ENCODE peak calls at places on chromosome 16, in five cellular contexts. R, S, T, I and Y are unnamed samples.

GRCh38 chr16:70750893-70751467 is 50.0 kb downstream of the VAC14 start:
- DNase-seq in I (no peak), T (peak), R (no peak), S (no peak), Y (no peak)

GRCh38 chr16:89031715-89032659 is 55.0 kb upstream of the CBFA2T3 start:
- DNase-seq in I (peak), S (peak), R (no peak), T (peak), Y (peak)

GRCh38 chr16:35185366-35186044 is 1726.1 kb downstream of the TP53TG3F start:
- DNase-seq in T (no peak), R (no peak), I (no peak), S (no peak), Y (no peak)

GRCh38 chr16:55622930-55623561 is 32.7 kb upstream of the SLC6A2 start:
- DNase-seq in S (no peak), R (no peak), T (peak), I (no peak), Y (no peak)

GRCh38 chr16:22386976-22387375 is 12.6 kb upstream of the CDR2 start:
- DNase-seq in S (no peak), R (no peak), I (no peak), T (no peak), Y (no peak)

GRCh38 chr16:89598199-89598598 is 15.2 kb upstream of the DPEP1 start:
- DNase-seq in T (no peak), R (no peak), I (no peak), S (no peak), Y (no peak)

GRCh38 chr16:19704321-19705130 is 13.5 kb downstream of the KNOP1 start:
- DNase-seq in R (no peak), S (no peak), I (no peak), T (peak), Y (no peak)

GRCh38 chr16:57530104-57530522 is 6.3 kb downstream of the CCDC102A start:
- DNase-seq in R (peak), S (peak), T (no peak), I (no peak), Y (peak)

GRCh38 chr16:79687249-79687768 is 86.8 kb upstream of the MAF start:
- DNase-seq in R (no peak), S (no peak), I (no peak), T (no peak), Y (no peak)

GRCh38 chr16:3971261-3971660 is 90.7 kb upstream of the CREBBP start:
- DNase-seq in I (no peak), S (no peak), T (no peak), R (no peak), Y (no peak)

GRCh38 chr16:74608944-74609343 is 2.0 kb upstream of the GLG1 start:
- DNase-seq in T (no peak), I (no peak), S (peak), R (no peak), Y (peak)

GRCh38 chr16:21566891-21567414 is 32.4 kb upstream of the METTL9 start:
- DNase-seq in I (no peak), T (no peak), R (no peak), S (no peak), Y (no peak)

GRCh38 chr16:1708083-1708767 is 2.2 kb downstream of the MAPK8IP3 start:
- DNase-seq in S (no peak), T (no peak), I (no peak), R (no peak), Y (no peak)
- H3K4me3 ChIP-seq in S (no peak), T (no peak), I (no peak), R (peak), Y (no peak)

GRCh38 chr16:54286067-54286329 is 589 bp downstream of the IRX3 start:
- DNase-seq in R (no peak), I (no peak), T (no peak), S (no peak), Y (no peak)

GRCh38 chr16:54284319-54284930 is 2.2 kb downstream of the IRX3 start:
- DNase-seq in S (peak), I (no peak), R (no peak), T (no peak), Y (no peak)

GRCh38 chr16:54286330-54287017 is at the start of gene IRX3:
- DNase-seq in I (peak), S (peak), R (no peak), T (peak), Y (no peak)

GRCh38 chr16:54284931-54285413 is 1.6 kb downstream of the IRX3 start:
- DNase-seq in T (no peak), R (no peak), I (no peak), S (peak), Y (no peak)

GRCh38 chr16:54285414-54286066 is 1.0 kb downstream of the IRX3 start:
- DNase-seq in S (peak), T (no peak), I (peak), R (no peak), Y (no peak)
- H3K4me3 ChIP-seq in S (peak), T (no peak), I (peak), R (peak), Y (no peak)

GRCh38 chr16:25264599-25264998 is 7.0 kb upstream of the ZKSCAN2 start:
- DNase-seq in T (no peak), S (peak), I (no peak), R (no peak), Y (no peak)

GRCh38 chr16:25265968-25266367 is 8.3 kb upstream of the ZKSCAN2 start:
- DNase-seq in S (no peak), T (no peak), I (no peak), R (no peak), Y (no peak)

GRCh38 chr16:25271421-25271820 is 13.8 kb upstream of the ZKSCAN2 start:
- DNase-seq in S (no peak), R (no peak), T (no peak), I (no peak), Y (no peak)

GRCh38 chr16:25270577-25270976 is 12.9 kb upstream of the ZKSCAN2 start:
- DNase-seq in R (no peak), T (no peak), I (no peak), S (no peak), Y (no peak)

DNA sequence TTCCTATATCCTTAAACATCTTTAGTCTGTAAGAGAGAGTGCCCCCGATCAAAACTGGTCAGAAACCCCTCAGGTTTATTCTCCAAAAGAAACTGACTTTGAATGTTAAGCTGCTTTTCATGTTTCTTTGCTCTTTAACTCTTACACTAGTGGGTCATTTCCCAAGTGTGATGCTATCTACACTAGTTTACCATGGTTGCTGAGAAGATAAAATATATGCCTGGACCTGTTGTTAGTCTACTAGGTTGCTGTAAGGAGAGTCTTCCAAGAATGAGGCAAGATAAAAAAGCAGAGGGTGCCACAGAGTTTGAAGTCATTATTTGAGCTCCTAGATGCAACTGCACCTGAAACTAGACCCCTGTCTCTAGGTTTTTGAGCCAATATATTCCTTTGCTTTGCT is 12.2 kb upstream of the ZKSCAN2 start:
- DNase-seq in R (no peak), I (no peak), S (no peak), T (no peak), Y (no peak)
- H3K4me3 ChIP-seq in R (no peak), I (no peak), S (no peak), T (no peak), Y (no peak)

DNA sequence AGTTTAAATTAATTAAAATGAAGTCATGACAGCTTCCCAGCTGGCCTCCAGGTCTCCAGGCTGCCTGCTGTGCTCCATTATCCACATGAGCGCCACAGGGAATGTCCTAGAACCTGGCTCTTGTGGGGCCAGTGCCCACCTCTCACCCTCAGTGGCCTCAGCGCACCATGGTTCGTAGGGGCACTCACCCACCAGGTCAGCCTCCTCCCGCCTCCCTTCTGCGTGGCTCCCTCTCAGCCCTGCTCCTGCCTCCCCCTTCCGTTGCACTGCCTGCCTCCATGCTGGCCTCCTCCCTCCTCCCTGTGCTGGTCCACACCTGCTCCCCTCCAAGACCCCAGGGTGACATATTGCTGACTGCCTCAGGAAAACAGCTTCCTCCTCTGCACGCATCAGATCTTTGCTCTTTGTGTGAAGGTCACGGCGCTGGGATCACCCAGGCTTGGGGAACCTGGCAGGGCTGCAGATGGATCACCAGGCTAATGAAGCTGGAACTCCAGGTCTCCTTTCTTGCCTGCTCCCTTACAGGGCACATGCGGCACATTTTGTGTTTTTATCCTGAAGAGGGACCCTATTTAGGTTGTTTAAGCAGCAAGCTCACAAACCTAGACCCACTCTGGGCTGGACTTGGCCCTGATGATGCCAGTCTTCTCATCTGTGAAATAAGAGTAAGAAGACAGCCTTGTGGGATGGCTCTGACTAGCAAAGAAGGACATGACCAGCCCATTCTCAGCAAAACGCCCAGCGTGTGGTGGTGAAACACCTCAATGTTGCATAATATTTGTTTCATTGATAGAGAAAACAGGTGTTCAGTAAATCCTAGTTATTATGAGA is 47.9 kb downstream of the IRF8 start:
- DNase-seq in T (no peak), R (no peak), S (no peak), I (no peak), Y (no peak)
- H3K4me3 ChIP-seq in T (no peak), R (peak), S (no peak), I (no peak), Y (peak)

GRCh38 chr16:84310642-84311041 is 16.0 kb downstream of the WFDC1 start:
- DNase-seq in T (no peak), S (no peak), I (no peak), R (no peak), Y (no peak)
- H3K4me3 ChIP-seq in T (no peak), S (no peak), I (no peak), R (no peak), Y (no peak)

GRCh38 chr16:28985206-28985605 is 354 bp downstream of the LAT start:
- DNase-seq in S (no peak), I (no peak), R (no peak), T (no peak), Y (no peak)
- H3K4me3 ChIP-seq in S (no peak), I (no peak), R (peak), T (no peak), Y (peak)

GRCh38 chr16:67394271-67395104 is 1.2 kb upstream of the TPPP3 start:
- DNase-seq in I (no peak), S (no peak), T (peak), R (no peak), Y (no peak)

GRCh38 chr16:67393111-67393789 is at the start of gene TPPP3:
- DNase-seq in I (peak), R (peak), T (peak), S (no peak), Y (no peak)

GRCh38 chr16:67395105-67395457 is 1.8 kb upstream of the TPPP3 start:
- DNase-seq in T (no peak), R (no peak), S (no peak), I (no peak), Y (no peak)

GRCh38 chr16:67392301-67393059 is 818 bp downstream of the TPPP3 start:
- DNase-seq in S (no peak), T (no peak), R (no peak), I (no peak), Y (no peak)

DNA sequence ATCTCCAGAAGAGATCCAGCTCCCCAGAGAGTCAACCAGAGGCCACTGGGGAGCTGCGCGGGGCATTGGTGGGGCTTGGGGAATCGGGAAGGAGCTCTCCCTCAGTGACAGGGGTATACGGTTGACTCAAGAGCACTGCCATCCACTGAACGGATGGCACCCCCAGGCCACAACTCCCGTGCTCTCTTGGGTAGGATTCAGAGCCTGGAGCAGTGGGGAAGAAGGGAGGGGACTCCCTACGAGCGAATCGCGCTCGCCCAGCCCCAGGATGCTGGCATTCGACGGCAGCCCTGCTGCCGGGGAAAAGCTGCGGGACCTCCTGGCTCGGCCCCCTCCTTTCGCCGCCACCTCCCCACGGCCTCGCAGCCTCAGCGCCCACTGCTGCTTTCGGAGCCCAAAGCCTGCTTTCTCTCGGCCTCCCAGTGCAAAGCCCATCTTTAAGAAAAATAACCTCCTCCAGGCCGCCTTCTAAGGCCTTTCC is 532 bp upstream of the TPPP3 start:
- DNase-seq in S (no peak), T (no peak), R (no peak), I (no peak), Y (no peak)
- H3K4me3 ChIP-seq in S (no peak), T (no peak), R (peak), I (no peak), Y (peak)

GRCh38 chr16:9092963-9093477 is 1.6 kb downstream of the HAPSTR1 start:
- DNase-seq in S (peak), I (peak), T (peak), R (peak), Y (no peak)
- H3K4me3 ChIP-seq in S (peak), I (peak), T (peak), R (peak), Y (peak)

GRCh38 chr16:25691519-25692091 is at the start of gene HS3ST4:
- DNase-seq in S (no peak), I (no peak), R (no peak), T (no peak), Y (no peak)
- H3K4me3 ChIP-seq in S (no peak), I (peak), R (no peak), T (no peak), Y (no peak)